ENCODE peak calls at places on chromosomes 3 and 15, in four cellular contexts. M is kidney epithelial cell, W is psoas muscle, L is sigmoid colon. O is an unnamed sample.

GRCh38 chr3:118146658-118147375 is 887.8 kb downstream of the IGSF11 start:
- DNase-seq in M (no peak), W (no peak), L (no peak), O (no peak)

GRCh38 chr15:87487484-87487883 is 769.1 kb downstream of the NTRK3 start:
- DNase-seq in M (no peak), W (no peak), L (no peak), O (no peak)

GRCh38 chr3:77326586-77326985 is 286.7 kb downstream of the ROBO2 start:
- DNase-seq in M (no peak), W (no peak), L (no peak), O (no peak)

GRCh38 chr15:79157631-79158592 is 67.3 kb upstream of the RASGRF1 start:
- DNase-seq in M (peak; percentile 55), W (no peak), L (no peak), O (no peak)

GRCh38 chr15:69857686-69858391 is 239.9 kb downstream of the TLE3 start:
- DNase-seq in M (no peak), W (no peak), L (no peak), O (no peak)

GRCh38 chr3:186483611-186484340 is 60.4 kb downstream of the CRYGS start:
- DNase-seq in M (no peak), W (no peak), L (no peak), O (no peak)

GRCh38 chr3:133691410-133692107 is 29.8 kb upstream of the TOPBP1 start:
- DNase-seq in M (no peak), W (no peak), L (no peak), O (no peak)

GRCh38 chr3:65492249-65492648 is 546.5 kb downstream of the MAGI1 start:
- DNase-seq in M (no peak), W (no peak), L (no peak), O (no peak)

GRCh38 chr15:45151998-45152828 is 22.4 kb downstream of the DUOX1 start:
- DNase-seq in M (no peak), W (no peak), L (no peak), O (no peak)

GRCh38 chr15:52682776-52683175 is 3.6 kb upstream of the ATOSA start:
- DNase-seq in M (no peak), W (no peak), L (no peak), O (no peak)

GRCh38 chr3:9111349-9112265 is 137.8 kb downstream of the SRGAP3 start:
- DNase-seq in M (no peak), W (peak; percentile 76), L (peak; percentile 81), O (no peak)

GRCh38 chr3:99934984-99935797 is 117.5 kb downstream of the CMSS1 start:
- DNase-seq in M (no peak), W (no peak), L (no peak), O (no peak)

GRCh38 chr3:90092994-90093393 is 985.6 kb downstream of the EPHA3 start:
- DNase-seq in M (no peak), W (no peak), L (no peak), O (no peak)
- TF ChIP-seq CTCF in M (peak; percentile 58), W (peak; percentile 28), L (peak; percentile 30), O (peak; percentile 46)

DNA sequence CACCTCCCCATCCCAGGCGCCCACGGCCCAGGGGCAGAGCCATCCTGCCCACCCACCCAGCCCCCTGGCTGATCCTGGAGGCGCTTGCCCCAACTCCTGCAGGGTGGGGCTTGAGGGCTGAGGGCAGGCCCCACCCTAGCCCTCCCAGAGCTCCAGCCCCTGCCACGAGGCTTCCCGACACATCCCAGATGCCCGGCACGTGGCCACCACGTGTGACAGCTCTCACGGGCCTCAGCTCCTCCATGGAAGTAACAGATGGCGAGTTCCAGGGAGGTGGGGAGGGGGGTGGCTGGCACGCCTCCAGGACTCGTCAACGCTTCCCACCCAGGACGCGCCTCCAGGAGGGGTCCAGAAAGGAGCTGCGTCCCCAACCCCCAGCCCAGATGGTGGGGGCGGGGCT is 29.1 kb downstream of the PLXND1 start:
- DNase-seq in M (no peak), W (peak; percentile 82), L (no peak), O (no peak)
- H3K4me3 ChIP-seq in M (no peak overlapping the region), W (no peak overlapping the region), L (no peak overlapping the region), O (no peak overlapping the region)

GRCh38 chr15:89442671-89443307 is 53.6 kb downstream of the RHCG start:
- DNase-seq in M (no peak), W (peak; percentile 63), L (no peak), O (no peak)
- TF ChIP-seq CTCF in M (peak; percentile 67), W (peak; percentile 14), L (no peak), O (peak; percentile 74)

DNA sequence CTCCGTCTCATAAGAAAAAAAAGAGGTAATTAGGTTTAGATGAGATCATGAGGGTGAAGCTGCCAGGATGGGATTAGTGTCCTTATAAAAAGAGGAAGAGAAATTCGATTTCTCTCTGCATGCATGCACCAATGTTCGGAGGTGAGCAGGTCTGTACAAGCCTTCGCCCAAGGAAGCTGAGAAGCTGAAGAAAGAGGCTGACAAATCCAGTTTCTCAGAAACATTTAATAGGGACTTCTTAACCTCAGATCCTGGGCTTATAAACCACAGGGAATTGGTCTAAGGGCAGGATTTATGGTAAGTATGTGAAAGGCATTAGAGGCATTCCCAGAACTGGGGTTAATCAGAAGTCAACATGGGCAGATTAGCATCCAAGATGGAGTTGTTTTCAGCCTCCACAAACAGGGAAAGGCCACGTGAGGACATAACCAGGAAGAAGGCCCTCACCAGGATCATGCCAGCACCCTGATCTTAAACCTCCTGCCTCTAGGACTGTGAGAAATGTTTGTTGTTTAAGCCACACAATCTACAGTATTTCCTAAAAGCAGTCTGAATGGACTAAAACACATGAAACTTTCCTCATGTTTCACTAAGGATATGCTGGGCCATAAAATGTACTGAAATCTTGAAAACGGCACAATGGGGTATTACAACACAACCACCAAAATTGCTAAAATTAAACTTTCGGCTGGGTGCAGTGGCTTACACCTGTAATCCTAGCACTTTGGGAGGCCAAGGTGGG is 11.3 kb downstream of the SHISA5 start:
- DNase-seq in M (no peak), W (no peak), L (no peak), O (peak; percentile 46)
- H3K4me3 ChIP-seq in M (no peak overlapping the region), W (no peak overlapping the region), L (no peak overlapping the region), O (no peak overlapping the region)

GRCh38 chr3:79765854-79766253 is 1.9 kb downstream of the ROBO1 start:
- DNase-seq in M (no peak), W (no peak), L (no peak), O (no peak)

GRCh38 chr3:79769234-79769633 is 1.4 kb upstream of the ROBO1 start:
- DNase-seq in M (no peak), W (no peak), L (no peak), O (no peak)

GRCh38 chr3:79767953-79768282 is at the start of gene ROBO1:
- DNase-seq in M (no peak), W (no peak), L (no peak), O (no peak)

GRCh38 chr3:79766474-79767193 is 1.2 kb downstream of the ROBO1 start:
- DNase-seq in M (no peak), W (no peak), L (no peak), O (no peak)

GRCh38 chr3:79767194-79767952 is 425 bp downstream of the ROBO1 start:
- DNase-seq in M (no peak), W (no peak), L (no peak), O (no peak)
- TF ChIP-seq CTCF in M (peak; percentile 23), W (no peak), L (no peak), O (no peak)